ENCODE peak calls at places on chromosomes 7 and 10, in seven cellular contexts. X is left kidney; V is dermis blood vessel endothelial cell; E is amygdala; W is stimulated activated CD8-positive, alpha-beta memory T cell treated with anti-CD3 and anti-CD28 coated beads, Interleukin-15, amount 100 ng/mL, for 24 hours; K is thoracic aorta; Z is Caco-2. M is an unnamed sample.

GRCh38 chr7:12896316-12896715 is 208.9 kb downstream of the ARL4A start:
- DNase-seq in X (no peak), V (no peak), E (no peak), W (no peak), K (no peak), Z (no peak), M (no peak)

GRCh38 chr7:135925205-135925604 is 52.0 kb downstream of the MTPN start:
- DNase-seq in X (no peak), V (no peak), E (no peak), W (no peak), K (no peak), Z (no peak), M (no peak)

GRCh38 chr10:110803830-110804338 is 67.8 kb upstream of the PDCD4 start:
- DNase-seq in X (peak), V (peak), E (peak), W (no peak), K (no peak), Z (peak), M (peak)

GRCh38 chr7:2911466-2911865 is 67.4 kb upstream of the GNA12 start:
- DNase-seq in X (no peak), V (no peak), E (no peak), W (no peak), K (no peak), Z (no peak), M (no peak)

GRCh38 chr7:30321992-30322637 is 37.7 kb downstream of the ZNRF2 start:
- DNase-seq in X (no peak), V (no peak), E (no peak), W (no peak), K (no peak), Z (no peak), M (no peak)

GRCh38 chr7:20005081-20005480 is 212.1 kb downstream of the MACC1 start:
- DNase-seq in X (no peak), V (no peak), E (no peak), W (no peak), K (no peak), Z (no peak), M (no peak)

GRCh38 chr7:50330254-50330653 is 25.7 kb downstream of the IKZF1 start:
- DNase-seq in X (no peak), V (no peak), E (no peak), W (no peak), K (no peak), Z (no peak), M (no peak)

GRCh38 chr7:47147213-47147631 is 434.7 kb downstream of the TNS3 start:
- DNase-seq in X (no peak), V (no peak), E (no peak), W (no peak), K (no peak), Z (no peak), M (no peak)

GRCh38 chr7:122652851-122653250 is 46.1 kb downstream of the RNF133 start:
- DNase-seq in X (no peak), V (peak), E (no peak), W (no peak), K (no peak), Z (no peak), M (no peak)

GRCh38 chr7:17069146-17069545 is 187.4 kb upstream of the AGR3 start:
- DNase-seq in X (no peak), V (no peak), E (no peak), W (no peak), K (no peak), Z (no peak), M (no peak)

GRCh38 chr7:78296689-78297371 is 498.3 kb downstream of the PHTF2 start:
- DNase-seq in X (no peak), V (no peak), E (no peak), W (no peak), K (no peak), Z (no peak), M (no peak)

GRCh38 chr10:97053285-97053684 is 132.5 kb downstream of the SLIT1 start:
- DNase-seq in X (no peak), V (no peak), E (no peak), W (no peak), K (no peak), Z (no peak), M (no peak)

GRCh38 chr10:126536656-126537055 is 133.8 kb downstream of the C10orf90 start:
- DNase-seq in X (no peak), V (no peak), E (no peak), W (no peak), K (no peak), Z (no peak), M (no peak)

GRCh38 chr10:115432188-115432819 is 339.1 kb downstream of the ATRNL1 start:
- DNase-seq in X (peak), V (peak), E (no peak), W (no peak), K (no peak), Z (no peak), M (no peak)

GRCh38 chr10:88500656-88501055 is 82.5 kb downstream of the RNLS start:
- DNase-seq in X (no peak), V (no peak), E (no peak), W (no peak), K (no peak), Z (no peak), M (no peak)

GRCh38 chr10:3948843-3949242 is 163.8 kb upstream of the KLF6 start:
- DNase-seq in X (peak), V (peak), E (no peak), W (no peak), K (no peak), Z (no peak), M (no peak)

GRCh38 chr10:23096814-23097549 is 1.6 kb downstream of the MSRB2 start:
- DNase-seq in X (peak), V (peak), E (no peak), W (no peak), K (no peak), Z (no peak), M (no peak)

GRCh38 chr7:112414855-112415490 is 35.3 kb upstream of the IFRD1 start:
- DNase-seq in X (peak), V (peak), E (no peak), W (no peak), K (no peak), Z (no peak), M (no peak)

GRCh38 chr10:91493313-91493712 is 83.2 kb downstream of the HECTD2 start:
- DNase-seq in X (peak), V (peak), E (no peak), W (no peak), K (no peak), Z (no peak), M (no peak)

GRCh38 chr10:91208645-91209044 is 11.8 kb upstream of the PCGF5 start:
- DNase-seq in X (no peak), V (no peak), E (no peak), W (no peak), K (no peak), Z (no peak), M (no peak)

M was measured in NT2/D1.